ENCODE peak calls at places on chromosomes 1 and 21, in six cellular contexts. Y is IMR-90, A is upper lobe of right lung, C is ovary, D is left lung, M is psoas muscle. U is an unnamed sample.

GRCh38 chr1:55012661-55013060 is 13.9 kb downstream of the BSND start:
- DNase-seq in A (no peak), D (no peak), C (no peak), Y (no peak), M (no peak), U (no peak)

GRCh38 chr1:230972855-230973271 is 5.8 kb downstream of the TTC13 start:
- DNase-seq in C (no peak), A (no peak), Y (peak), D (no peak), M (no peak), U (no peak)

GRCh38 chr1:60227581-60228252 is 154.1 kb upstream of the C1orf87 start:
- DNase-seq in M (no peak), A (no peak), C (no peak), D (no peak), Y (peak), U (no peak)

GRCh38 chr1:213110349-213111300 is 59.6 kb downstream of the RPS6KC1 start:
- DNase-seq in Y (no peak), A (no peak), M (no peak), D (no peak), C (no peak), U (no peak)

GRCh38 chr1:88736633-88737248 is 52.7 kb downstream of the PKN2 start:
- DNase-seq in C (no peak), D (no peak), A (no peak), M (no peak), Y (peak), U (no peak)

GRCh38 chr1:62720946-62721554 is 32.9 kb upstream of the DOCK7 start:
- DNase-seq in Y (peak), D (no peak), A (no peak), C (no peak), M (no peak), U (no peak)

GRCh38 chr1:36328713-36329112 is 5.3 kb upstream of the EVA1B start:
- DNase-seq in D (peak), A (no peak), C (peak), M (no peak), Y (no peak), U (peak)

GRCh38 chr21:22189278-22189677 is 1191.1 kb downstream of the NCAM2 start:
- DNase-seq in Y (no peak), A (no peak), D (no peak), C (no peak), M (no peak), U (no peak)

GRCh38 chr1:41673806-41674205 is 189.3 kb upstream of the EDN2 start:
- DNase-seq in A (peak), C (no peak), Y (peak), D (no peak), M (no peak), U (peak)

GRCh38 chr1:211036701-211037494 is 97.0 kb downstream of the KCNH1 start:
- DNase-seq in M (no peak), Y (peak), A (no peak), D (no peak), C (no peak), U (no peak)

GRCh38 chr1:39576016-39576657 is 453 bp downstream of the PABPC4 start:
- DNase-seq in M (peak), C (peak), D (no peak), A (peak), Y (no peak), U (peak)

GRCh38 chr1:167821356-167821685 is 92.6 kb downstream of the ADCY10 start:
- DNase-seq in M (no peak), D (no peak), C (no peak), A (no peak), Y (no peak), U (no peak)

GRCh38 chr1:167824163-167824794 is 89.7 kb downstream of the ADCY10 start:
- DNase-seq in C (no peak), M (no peak), D (no peak), Y (no peak), A (no peak), U (no peak)

GRCh38 chr1:167821969-167822685 is 91.8 kb downstream of the ADCY10 start:
- DNase-seq in M (no peak), D (no peak), C (no peak), A (no peak), Y (peak), U (no peak)

GRCh38 chr1:167819849-167820683 is 93.9 kb downstream of the ADCY10 start:
- DNase-seq in Y (peak), A (peak), M (peak), C (peak), D (peak), U (peak)

DNA sequence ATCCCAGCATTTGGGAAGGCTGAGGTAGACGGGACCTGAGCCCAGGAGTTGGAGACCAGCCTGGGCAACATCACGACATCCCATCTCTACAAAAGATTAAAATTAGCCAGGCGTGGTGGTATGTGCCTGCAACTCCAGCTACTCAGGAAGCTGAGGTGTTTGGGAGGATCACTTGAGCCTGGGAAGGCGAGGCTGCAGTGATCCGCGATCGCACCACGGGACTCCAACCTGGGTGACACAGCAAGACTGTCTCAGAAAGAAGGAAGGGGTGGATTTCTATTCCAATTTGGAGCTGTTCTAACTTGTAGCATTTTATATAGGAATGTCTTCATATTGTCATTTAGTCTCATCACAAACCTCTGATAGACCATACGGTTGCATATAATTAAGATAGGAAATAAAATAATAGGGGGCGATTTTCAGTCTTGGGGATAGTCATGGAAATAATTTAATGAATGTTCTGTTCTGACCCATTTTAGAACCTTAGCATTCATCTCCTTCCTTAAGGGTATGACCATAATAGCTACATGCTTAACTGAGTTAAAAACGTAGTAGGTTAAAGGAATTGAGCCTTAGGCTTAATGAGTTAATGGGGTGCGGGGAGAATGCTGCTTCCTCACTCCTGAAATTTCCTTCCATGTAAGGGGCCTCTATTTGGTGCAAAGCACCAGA is 93.1 kb downstream of the ADCY10 start:
- DNase-seq in A (no peak), Y (no peak), M (no peak), C (no peak), D (no peak), U (no peak)
- H3K27ac ChIP-seq in A (no peak), Y (peak), M (peak), C (no peak), D (peak), U (no peak)

GRCh38 chr1:53732409-53732808 is 6.6 kb downstream of the GLIS1 start:
- DNase-seq in M (no peak), D (no peak), C (no peak), A (no peak), Y (no peak), U (no peak)

GRCh38 chr1:53731779-53732305 is 7.1 kb downstream of the GLIS1 start:
- DNase-seq in Y (peak), A (no peak), M (no peak), C (no peak), D (no peak), U (no peak)

GRCh38 chr1:53733975-53734649 is 4.9 kb downstream of the GLIS1 start:
- DNase-seq in M (no peak), Y (peak), A (no peak), D (no peak), C (no peak), U (no peak)

GRCh38 chr1:53733447-53733931 is 5.5 kb downstream of the GLIS1 start:
- DNase-seq in D (no peak), C (no peak), Y (no peak), M (no peak), A (no peak), U (no peak)

GRCh38 chr1:53732912-53733317 is 6.0 kb downstream of the GLIS1 start:
- DNase-seq in C (no peak), A (no peak), D (no peak), Y (peak), M (no peak), U (no peak)
- H3K4me3 ChIP-seq in C (no peak), A (no peak), D (no peak), Y (no peak), M (no peak), U (no peak)

GRCh38 chr1:8096105-8097011 is 70.2 kb upstream of the ERRFI1 start:
- DNase-seq in Y (peak), D (no peak), A (no peak), C (no peak), M (no peak), U (no peak)
- H3K27ac ChIP-seq in Y (peak), D (peak), A (peak), C (no peak), M (peak), U (peak)

GRCh38 chr1:147611587-147611986 is 58.7 kb downstream of the ACP6 start:
- DNase-seq in C (no peak), D (no peak), A (no peak), Y (no peak), M (no peak), U (no peak)
- H3K4me3 ChIP-seq in C (no peak), D (no peak), A (no peak), Y (no peak), M (peak), U (no peak)

DNA sequence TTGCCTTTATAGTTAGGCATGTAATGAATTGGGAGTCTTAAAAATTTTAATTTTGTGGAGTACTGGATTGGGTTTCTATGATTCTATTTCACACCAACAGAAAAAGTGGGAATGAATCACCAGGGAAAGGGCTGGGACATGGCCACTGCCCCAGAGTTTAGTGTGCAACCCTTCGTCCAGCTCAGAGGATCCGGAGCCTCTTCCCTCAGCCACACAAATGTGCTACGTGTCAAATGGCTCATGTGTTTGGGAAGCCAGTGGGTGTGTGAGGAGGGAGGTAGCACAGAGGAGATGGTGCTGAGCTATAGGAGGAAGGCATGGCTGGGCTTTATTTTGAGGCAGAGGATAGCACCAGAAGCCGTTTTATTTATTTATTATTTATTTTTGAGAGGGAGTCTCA is 247.3 kb downstream of the SIPA1L2 start:
- DNase-seq in Y (no peak), A (no peak), D (no peak), M (no peak), C (no peak), U (no peak)
- H3K27ac ChIP-seq in Y (no peak), A (no peak), D (no peak), M (no peak), C (no peak), U (no peak)

GRCh38 chr1:172360511-172360910 is 60.0 kb upstream of the C1orf105 start:
- DNase-seq in A (no peak), D (no peak), C (no peak), Y (no peak), M (no peak), U (no peak)

GRCh38 chr1:172360960-172361359 is 59.5 kb upstream of the C1orf105 start:
- DNase-seq in Y (no peak), M (no peak), A (no peak), D (no peak), C (no peak), U (no peak)

GRCh38 chr1:172359531-172359991 is 60.9 kb upstream of the C1orf105 start:
- DNase-seq in D (no peak), A (no peak), Y (peak), M (no peak), C (no peak), U (no peak)

GRCh38 chr1:172356620-172357019 is 63.9 kb upstream of the C1orf105 start:
- DNase-seq in D (no peak), A (no peak), M (no peak), C (peak), Y (peak), U (no peak)

GRCh38 chr1:172357753-172358152 is 62.7 kb upstream of the C1orf105 start:
- DNase-seq in Y (no peak), C (no peak), D (no peak), A (no peak), M (no peak), U (no peak)
- H3K4me3 ChIP-seq in Y (no peak), C (peak), D (no peak), A (no peak), M (no peak), U (no peak)

GRCh38 chr1:179817789-179818188 is 59.8 kb downstream of the TOR1AIP2 start:
- DNase-seq in M (peak), A (no peak), Y (peak), C (peak), D (no peak), U (peak)

GRCh38 chr1:179815642-179816041 is 62.0 kb downstream of the TOR1AIP2 start:
- DNase-seq in C (no peak), D (no peak), Y (no peak), M (no peak), A (no peak), U (peak)

GRCh38 chr1:179818260-179818659 is 59.3 kb downstream of the TOR1AIP2 start:
- DNase-seq in M (no peak), C (no peak), D (no peak), A (no peak), Y (no peak), U (peak)

GRCh38 chr1:179816196-179816960 is 61.2 kb downstream of the TOR1AIP2 start:
- DNase-seq in C (peak), D (no peak), M (peak), A (no peak), Y (peak), U (peak)

DNA sequence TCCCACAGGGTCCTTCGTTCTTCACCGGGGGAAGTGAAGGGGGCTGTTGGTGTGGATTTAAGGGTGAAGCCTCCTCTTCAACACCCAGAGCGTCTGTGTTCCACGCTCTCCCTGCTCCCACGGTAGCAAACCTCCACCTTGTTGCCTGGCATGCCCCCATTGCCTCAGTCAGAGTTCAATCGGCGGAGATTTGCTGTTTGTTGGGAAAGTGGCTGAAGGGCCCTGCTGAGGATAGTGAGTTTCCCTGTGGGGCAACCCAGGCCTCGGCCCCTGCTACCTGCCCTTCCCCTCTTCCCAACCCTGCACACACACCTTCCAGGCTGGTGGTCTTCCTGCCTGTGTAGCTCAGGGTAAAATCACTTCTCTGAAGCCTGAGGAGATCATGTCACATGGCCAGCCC is 60.5 kb downstream of the TOR1AIP2 start:
- DNase-seq in D (no peak), A (peak), M (no peak), Y (no peak), C (no peak), U (peak)
- H3K27ac ChIP-seq in D (no peak), A (no peak), M (peak), Y (no peak), C (no peak), U (no peak)

GRCh38 chr21:26555554-26555953 is 17.5 kb downstream of the CYYR1 start:
- DNase-seq in Y (no peak), M (no peak), C (no peak), A (no peak), D (no peak), U (no peak)

GRCh38 chr21:26554365-26554764 is 18.7 kb downstream of the CYYR1 start:
- DNase-seq in Y (no peak), A (no peak), C (no peak), D (no peak), M (no peak), U (no peak)

GRCh38 chr21:26553921-26554320 is 19.2 kb downstream of the CYYR1 start:
- DNase-seq in Y (no peak), A (no peak), C (no peak), D (no peak), M (no peak), U (no peak)

GRCh38 chr21:26546698-26547097 is 26.4 kb downstream of the CYYR1 start:
- DNase-seq in M (no peak), D (peak), C (no peak), A (no peak), Y (no peak), U (no peak)

GRCh38 chr21:26550357-26550756 is 22.7 kb downstream of the CYYR1 start:
- DNase-seq in Y (no peak), M (no peak), A (no peak), C (no peak), D (no peak), U (no peak)
- H3K4me3 ChIP-seq in Y (no peak), M (no peak), A (no peak), C (no peak), D (no peak), U (peak)